ENCODE peak calls at places on chromosomes 11 and 22, in ten cellular contexts. L is sigmoid colon; M is esophagus squamous epithelium; C is endothelial cell; X is aorta; S is NCI-H524; D is stimulated activated CD8-positive, alpha-beta memory T cell treated with anti-CD3 and anti-CD28 coated beads, Interleukin-2, amount 100 ng/mL, for 1 hour; Z is EL; I is midbrain; J is HFF-Myc. U is an unnamed sample.

GRCh38 chr11:15967966-15968365 is 388.4 kb downstream of the SOX6 start:
- DNase-seq in Z (peak), X (no peak), J (no peak), D (no peak), C (no peak), L (no peak), M (no peak), S (no peak), I (no peak), U (peak)

GRCh38 chr11:10868375-10868774 is 10.5 kb upstream of the ZBED5 start:
- DNase-seq in X (no peak), D (no peak), C (no peak), I (no peak), L (no peak), Z (no peak), J (no peak), S (no peak), M (no peak), U (peak)

GRCh38 chr22:19038164-19038546 is 84.1 kb downstream of the DGCR2 start:
- DNase-seq in D (no peak), L (no peak), Z (no peak), X (peak), I (no peak), S (no peak), J (no peak), M (no peak), C (no peak), U (no peak)

GRCh38 chr11:34641456-34641855 is 20.6 kb downstream of the EHF start:
- DNase-seq in D (no peak), X (no peak), I (no peak), J (no peak), C (no peak), S (no peak), Z (no peak), M (no peak), L (no peak), U (no peak)

GRCh38 chr11:73140213-73141030 is 1.7 kb downstream of the FCHSD2 start:
- DNase-seq in J (no peak), L (no peak), S (peak), I (peak), X (no peak), D (no peak), Z (peak), C (peak), M (no peak), U (peak)

GRCh38 chr22:29987143-29987542 is 93.1 kb upstream of the HORMAD2 start:
- DNase-seq in Z (no peak), X (no peak), M (no peak), C (peak), L (no peak), J (no peak), S (no peak), I (peak), D (no peak), U (no peak)

GRCh38 chr11:118016094-118016493 is 29.9 kb downstream of the IL10RA start:
- DNase-seq in X (no peak), L (no peak), C (no peak), J (no peak), S (no peak), M (no peak), I (no peak), D (no peak), Z (no peak), U (no peak)

GRCh38 chr22:48700566-48701295 is 1126.9 kb downstream of the BRD1 start:
- DNase-seq in C (no peak), I (peak), L (no peak), M (no peak), S (peak), D (no peak), J (no peak), X (no peak), Z (no peak), U (no peak)

GRCh38 chr22:25021976-25022711 is 69.6 kb downstream of the KIAA1671 start:
- DNase-seq in X (no peak), M (no peak), L (no peak), Z (no peak), J (no peak), C (no peak), I (no peak), D (no peak), S (peak), U (no peak)

GRCh38 chr11:35647535-35648092 is 15.0 kb upstream of the TRIM44 start:
- DNase-seq in S (no peak), L (no peak), C (no peak), Z (no peak), D (no peak), I (no peak), X (no peak), J (no peak), M (no peak), U (no peak)

GRCh38 chr22:47296405-47297260 is 534.2 kb downstream of the TBC1D22A start:
- DNase-seq in X (no peak), I (no peak), C (no peak), J (no peak), M (no peak), L (no peak), Z (no peak), D (no peak), S (no peak), U (peak)

GRCh38 chr22:20552450-20552894 is 45.1 kb downstream of the MED15 start:
- DNase-seq in Z (no peak), S (no peak), J (no peak), M (no peak), C (no peak), X (peak), L (peak), I (peak), D (no peak), U (no peak)

GRCh38 chr22:42931421-42932196 is 74.5 kb upstream of the ARFGAP3 start:
- DNase-seq in I (no peak), S (no peak), J (no peak), X (peak), C (no peak), L (no peak), Z (no peak), M (no peak), D (no peak), U (no peak)

GRCh38 chr11:34331329-34331728 is 26.5 kb downstream of the ABTB2 start:
- DNase-seq in Z (peak), S (no peak), C (no peak), I (no peak), X (no peak), M (no peak), L (no peak), J (peak), D (no peak), U (peak)

GRCh38 chr11:132054822-132055221 is 684.4 kb downstream of the NTM start:
- DNase-seq in I (no peak), Z (peak), C (no peak), D (no peak), X (no peak), J (peak), M (no peak), L (no peak), S (no peak), U (peak)

GRCh38 chr11:2385156-2386151 is 8.3 kb downstream of the CD81 start:
- DNase-seq in L (no peak), X (no peak), C (no peak), M (no peak), Z (no peak), J (no peak), I (no peak), S (no peak), D (no peak), U (no peak)

GRCh38 chr11:112805658-112806057 is 155.6 kb upstream of the NCAM1 start:
- DNase-seq in I (no peak), S (no peak), C (no peak), X (no peak), M (no peak), L (no peak), Z (no peak), D (no peak), J (no peak), U (no peak)

GRCh38 chr11:77131560-77131959 is 3.5 kb downstream of the MYO7A start:
- DNase-seq in X (no peak), D (no peak), M (no peak), S (no peak), J (no peak), L (no peak), Z (peak), C (no peak), I (no peak), U (no peak)

U was measured in iris pigment epithelial cell.